ENCODE peak calls at places on chromosomes 3 and 15, in six cellular contexts. U is endothelial cell of umbilical vein, H is sigmoid colon, B is lower leg skin, N is transverse colon, M is A549. T is an unnamed sample.

GRCh38 chr15:46315540-46315939 is 680.7 kb downstream of the SQOR start:
- DNase-seq in H (no peak), M (no peak), B (no peak), U (no peak), N (no peak), T (no peak)

GRCh38 chr3:169623971-169624370 is 39.5 kb downstream of the MECOM start:
- DNase-seq in N (no peak), B (no peak), U (no peak), H (no peak), M (no peak), T (no peak)

GRCh38 chr3:132486086-132486485 is 68.8 kb downstream of the DNAJC13 start:
- DNase-seq in M (no peak), N (no peak), B (no peak), H (no peak), U (no peak), T (no peak)

GRCh38 chr15:88465633-88466219 is 1.5 kb downstream of the MRPL46 start:
- DNase-seq in U (peak), H (no peak), N (no peak), M (no peak), B (peak), T (no peak)

GRCh38 chr3:79016587-79017380 is 751.0 kb downstream of the ROBO1 start:
- DNase-seq in B (no peak), U (no peak), N (no peak), H (no peak), M (no peak), T (no peak)

GRCh38 chr15:60477991-60478632 is 830 bp downstream of the ICE2 start:
- DNase-seq in U (peak), H (no peak), N (no peak), B (no peak), M (no peak), T (no peak)

GRCh38 chr3:143433787-143434378 is 314.3 kb downstream of the CHST2 start:
- DNase-seq in U (no peak), B (no peak), N (no peak), M (no peak), H (no peak), T (peak)

GRCh38 chr3:53765753-53766152 is 80.5 kb downstream of the CHDH start:
- DNase-seq in H (no peak), U (no peak), B (no peak), M (no peak), N (no peak), T (no peak)

GRCh38 chr3:23945903-23946751 is 1.0 kb downstream of the NR1D2 start:
- DNase-seq in B (peak), H (peak), N (peak), M (peak), U (peak), T (peak)
- TF ChIP-seq POLR2A in B (no peak), H (no peak), N (peak), M (no peak), U (no peak), T (no peak)

DNA sequence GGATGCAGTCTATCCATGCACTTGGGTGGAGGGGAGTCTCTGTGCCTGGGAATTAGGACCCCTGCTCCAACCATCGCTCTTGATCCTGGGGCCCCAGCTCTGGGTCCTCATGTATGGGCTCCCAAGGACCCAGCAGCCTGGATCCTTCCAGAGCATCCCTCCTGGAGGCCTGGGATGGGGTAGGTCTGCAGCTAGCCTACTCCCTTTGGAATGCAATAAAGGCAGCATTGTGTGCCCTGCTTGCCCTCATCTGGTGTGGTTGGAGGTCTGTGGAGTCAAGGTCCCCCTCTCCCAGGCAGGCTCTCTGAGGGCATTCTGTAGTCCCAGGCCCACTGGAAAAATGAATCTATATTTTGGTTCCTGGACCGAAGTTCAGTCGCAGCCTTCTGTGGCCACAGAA is 15.0 kb upstream of the SLC28A1 start:
- DNase-seq in B (no peak), M (no peak), U (no peak), H (no peak), N (no peak), T (no peak)
- TF ChIP-seq POLR2A in B (no peak), M (no peak), U (no peak), H (no peak), N (no peak), T (no peak)

GRCh38 chr3:14147617-14148016 is 22.8 kb downstream of the TMEM43 start:
- DNase-seq in M (no peak), H (no peak), B (peak), U (no peak), N (no peak), T (no peak)

GRCh38 chr3:14147063-14147435 is 22.2 kb downstream of the TMEM43 start:
- DNase-seq in N (no peak), U (no peak), B (peak), M (no peak), H (no peak), T (no peak)

GRCh38 chr3:14145236-14145635 is 20.4 kb downstream of the TMEM43 start:
- DNase-seq in N (no peak), B (peak), M (no peak), H (no peak), U (peak), T (no peak)

GRCh38 chr3:14145670-14146380 is 21.0 kb downstream of the TMEM43 start:
- DNase-seq in N (no peak), U (no peak), B (peak), M (no peak), H (no peak), T (no peak)

GRCh38 chr3:14146381-14147062 is 21.7 kb downstream of the TMEM43 start:
- DNase-seq in N (no peak), H (no peak), U (no peak), B (peak), M (no peak), T (no peak)
- TF ChIP-seq POLR2A in N (no peak), H (no peak), U (no peak), B (no peak), M (no peak), T (no peak)

GRCh38 chr15:96333194-96334016 is 2.9 kb downstream of the NR2F2 start:
- DNase-seq in B (peak), N (peak), M (no peak), H (peak), U (no peak), T (no peak)
- TF ChIP-seq POLR2A in B (no peak), N (no peak), M (no peak), H (no peak), U (no peak), T (no peak)

DNA sequence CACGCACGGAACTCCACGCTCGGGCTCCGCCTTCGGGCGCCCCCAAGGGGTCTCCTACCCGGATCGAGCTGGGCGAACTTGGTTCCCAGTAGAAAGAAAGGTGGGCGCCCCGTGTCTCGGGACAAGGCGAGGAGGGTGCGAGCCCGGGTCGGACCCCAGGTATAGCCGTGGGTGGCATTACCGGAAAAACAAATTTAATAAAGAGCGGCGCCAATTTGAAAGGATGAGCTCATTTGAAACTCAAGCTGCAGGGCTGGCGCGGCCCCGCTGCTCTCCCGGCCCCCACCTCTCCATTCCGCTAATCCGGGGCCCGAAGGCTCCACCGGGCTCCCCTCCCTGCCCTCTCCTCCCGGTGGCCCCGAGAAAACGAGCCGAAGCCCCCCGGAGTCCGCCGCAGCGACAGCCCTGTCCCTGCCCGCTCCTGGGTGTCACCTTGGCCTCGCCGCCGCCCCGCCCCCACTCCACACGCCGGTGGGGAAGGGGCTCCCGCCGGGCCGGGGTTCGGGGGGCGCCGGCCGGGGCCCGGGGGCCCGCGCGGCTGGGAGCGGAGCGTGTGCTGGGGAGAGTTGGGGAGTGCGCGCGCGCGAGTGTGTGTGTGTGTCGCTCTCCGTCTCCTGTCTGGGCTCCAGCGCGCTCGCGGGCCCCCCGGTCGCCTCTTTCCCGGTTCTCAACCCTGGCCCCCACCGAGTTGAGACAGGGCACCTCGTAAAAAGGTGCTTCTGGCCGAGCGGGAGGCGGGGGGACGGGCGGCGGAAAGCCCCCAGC is 1.4 kb downstream of the IGF2BP2 start:
- DNase-seq in B (peak), H (peak), N (peak), M (no peak), U (peak), T (no peak)
- TF ChIP-seq POLR2A in B (no peak), H (no peak), N (no peak), M (no peak), U (no peak), T (no peak)

GRCh38 chr3:3129579-3129978 is 2.8 kb downstream of the TRNT1 start:
- DNase-seq in M (no peak), N (no peak), U (no peak), B (no peak), H (no peak), T (no peak)

GRCh38 chr3:3125977-3126376 is 763 bp upstream of the TRNT1 start:
- DNase-seq in H (no peak), N (no peak), M (no peak), B (no peak), U (no peak), T (peak)

GRCh38 chr3:3127432-3128010 is 781 bp downstream of the TRNT1 start:
- DNase-seq in H (no peak), U (no peak), B (no peak), M (peak), N (no peak), T (no peak)

GRCh38 chr3:3126477-3127431 is at the start of gene TRNT1:
- DNase-seq in N (peak), U (peak), H (peak), M (peak), B (peak), T (peak)
- TF ChIP-seq POLR2A in N (peak), U (peak), H (peak), M (peak), B (no peak), T (peak)